ENCODE peak calls at places on chromosomes 6 and 20, in eight cellular contexts. H, A, N, P, J, S, G and Z are unnamed samples.

GRCh38 chr6:113873043-113873667 is 16.0 kb downstream of the MARCKS start:
- DNase-seq in N (peak), J (no peak), A (no peak), S (peak), G (no peak), P (peak), H (no peak), Z (peak)

GRCh38 chr6:34709386-34709785 is 12.8 kb upstream of the ILRUN start:
- DNase-seq in J (peak), H (no peak), S (peak), P (no peak), A (no peak), N (peak), G (no peak), Z (no peak)

GRCh38 chr6:39496951-39497350 is 174.4 kb upstream of the KCNK16 start:
- DNase-seq in N (peak), H (no peak), A (no peak), G (no peak), J (peak), S (peak), P (no peak), Z (peak)

GRCh38 chr20:10318625-10319024 is 100.0 kb downstream of the SNAP25 start:
- DNase-seq in G (no peak), P (no peak), A (no peak), J (no peak), N (no peak), H (no peak), S (no peak), Z (no peak)

GRCh38 chr6:101544286-101544685 is 150.8 kb downstream of the GRIK2 start:
- DNase-seq in N (no peak), G (no peak), A (no peak), P (no peak), J (peak), H (no peak), S (no peak), Z (no peak)

GRCh38 chr20:11717562-11717961 is 200.1 kb upstream of the BTBD3 start:
- DNase-seq in P (no peak), G (no peak), A (no peak), J (no peak), N (no peak), H (no peak), S (no peak), Z (no peak)

GRCh38 chr20:5654557-5654956 is 95.6 kb upstream of the SHLD1 start:
- DNase-seq in S (peak), G (no peak), H (no peak), P (no peak), N (no peak), J (peak), A (no peak), Z (no peak)

GRCh38 chr20:33909331-33909921 is 84.3 kb upstream of the RALY start:
- DNase-seq in J (peak), S (peak), H (no peak), P (no peak), G (no peak), N (peak), A (no peak), Z (no peak)

GRCh38 chr20:51369503-51369902 is 173.0 kb downstream of the NFATC2 start:
- DNase-seq in G (no peak), N (no peak), P (no peak), H (no peak), J (no peak), A (no peak), S (no peak), Z (no peak)

GRCh38 chr20:46058656-46059281 is 29.8 kb downstream of the SLC12A5 start:
- DNase-seq in N (peak), P (peak), H (no peak), A (peak), G (no peak), S (no peak), J (peak), Z (no peak)

GRCh38 chr20:23995905-23996666 is 7.5 kb upstream of the GGTLC1 start:
- DNase-seq in A (no peak), G (peak), J (peak), N (peak), H (peak), S (peak), P (peak), Z (no peak)

GRCh38 chr6:170278743-170279094 is 12.2 kb downstream of the DLL1 start:
- DNase-seq in J (no peak), G (no peak), S (no peak), N (no peak), A (no peak), P (no peak), H (no peak), Z (peak)

GRCh38 chr6:133551847-133552331 is 310.7 kb downstream of the EYA4 start:
- DNase-seq in J (peak), N (peak), A (no peak), H (no peak), S (peak), P (no peak), G (no peak), Z (peak)

GRCh38 chr6:162478191-162478642 is 249.3 kb downstream of the PRKN start:
- DNase-seq in A (no peak), J (no peak), P (no peak), H (no peak), N (no peak), S (no peak), G (no peak), Z (no peak)

GRCh38 chr6:27478706-27479318 is 5.9 kb upstream of the ZNF184 start:
- DNase-seq in H (peak), S (peak), P (peak), J (peak), N (peak), A (peak), G (peak), Z (peak)

GRCh38 chr6:53544050-53544499 is 826 bp downstream of the GCLC start:
- DNase-seq in N (no peak), J (peak), P (no peak), A (no peak), G (no peak), H (no peak), S (no peak), Z (no peak)

GRCh38 chr20:9360427-9360826 is 154.0 kb upstream of the LAMP5 start:
- DNase-seq in H (no peak), P (no peak), G (no peak), N (no peak), S (peak), J (no peak), A (no peak), Z (no peak)

GRCh38 chr6:158330016-158330415 is 17.8 kb downstream of the TULP4 start:
- DNase-seq in N (no peak), H (no peak), S (no peak), P (no peak), A (no peak), J (no peak), G (no peak), Z (no peak)

GRCh38 chr6:118371955-118372354 is 176.1 kb upstream of the PLN start:
- DNase-seq in N (no peak), J (peak), P (no peak), G (no peak), A (no peak), S (no peak), H (no peak), Z (no peak)

GRCh38 chr6:68572525-68572924 is 62.6 kb upstream of the ADGRB3 start:
- DNase-seq in H (no peak), N (peak), J (no peak), G (no peak), A (peak), S (no peak), P (no peak), Z (no peak)

GRCh38 chr20:35828434-35828833 is 56.6 kb downstream of the PHF20 start:
- DNase-seq in A (no peak), N (peak), S (no peak), H (no peak), P (no peak), G (no peak), J (peak), Z (no peak)

GRCh38 chr6:79694623-79695311 is 63.6 kb downstream of the SH3BGRL2 start:
- DNase-seq in A (peak), N (no peak), S (no peak), J (no peak), H (no peak), G (no peak), P (no peak), Z (no peak)

GRCh38 chr6:52598123-52598823 is 21.4 kb upstream of the TRAM2 start:
- DNase-seq in H (no peak), P (peak), G (no peak), A (peak), N (peak), S (no peak), J (peak), Z (no peak)

GRCh38 chr20:25364180-25364788 is 26.4 kb downstream of the ABHD12 start:
- DNase-seq in N (peak), P (no peak), S (no peak), A (no peak), J (peak), G (no peak), H (no peak), Z (no peak)

GRCh38 chr20:31678389-31679356 is 41.0 kb downstream of the COX4I2 start:
- DNase-seq in P (no peak), N (no peak), J (peak), S (no peak), H (no peak), A (no peak), G (no peak), Z (no peak)

GRCh38 chr6:95574811-95575210 is 2.5 kb upstream of the MANEA start:
- DNase-seq in S (peak), J (peak), N (no peak), A (no peak), P (no peak), G (no peak), H (no peak), Z (no peak)

GRCh38 chr6:138162947-138163569 is 1.3 kb downstream of the ARFGEF3 start:
- DNase-seq in H (no peak), S (no peak), J (no peak), N (no peak), G (no peak), P (no peak), A (no peak), Z (no peak)

GRCh38 chr6:134436281-134436815 is 118.4 kb upstream of the SGK1 start:
- DNase-seq in A (no peak), P (peak), G (peak), J (peak), N (peak), S (peak), H (peak), Z (peak)

GRCh38 chr6:93496548-93496947 is 77.2 kb upstream of the EPHA7 start:
- DNase-seq in N (no peak), G (no peak), P (no peak), S (no peak), H (no peak), A (no peak), J (no peak), Z (no peak)

GRCh38 chr20:34703573-34704176 is 469 bp upstream of the TP53INP2 start:
- DNase-seq in A (peak), H (no peak), N (peak), J (peak), S (no peak), P (peak), G (no peak), Z (peak)

GRCh38 chr6:39048481-39049399 is at the start of gene GLP1R:
- DNase-seq in N (peak), A (peak), H (no peak), S (no peak), G (no peak), J (no peak), P (peak), Z (no peak)

GRCh38 chr20:23889775-23890187 is 10.2 kb upstream of the CST5 start:
- DNase-seq in N (peak), S (peak), J (peak), A (peak), G (peak), H (peak), P (peak), Z (no peak)

GRCh38 chr6:137926207-137926731 is 59.2 kb downstream of the TNFAIP3 start:
- DNase-seq in G (no peak), P (no peak), J (peak), N (no peak), H (no peak), S (peak), A (peak), Z (no peak)

GRCh38 chr6:100210138-100210872 is 216.3 kb upstream of the MCHR2 start:
- DNase-seq in N (no peak), J (no peak), A (no peak), H (no peak), P (no peak), S (no peak), G (no peak), Z (no peak)

GRCh38 chr6:34093854-34094430 is 51.9 kb downstream of the GRM4 start:
- DNase-seq in H (no peak), J (no peak), S (no peak), A (no peak), N (no peak), P (no peak), G (no peak), Z (no peak)

GRCh38 chr20:15060265-15061060 is 723.1 kb upstream of the FLRT3 start:
- DNase-seq in H (no peak), S (no peak), A (no peak), G (no peak), N (no peak), P (no peak), J (no peak), Z (no peak)

GRCh38 chr20:46698788-46699187 is 9.5 kb upstream of the TP53RK start:
- DNase-seq in H (no peak), J (peak), P (no peak), G (no peak), S (no peak), N (no peak), A (no peak), Z (no peak)

GRCh38 chr6:133623065-133623464 is 265.8 kb upstream of the TCF21 start:
- DNase-seq in S (no peak), A (no peak), N (peak), J (peak), H (no peak), P (no peak), G (no peak), Z (no peak)

GRCh38 chr20:48789185-48789668 is 38.6 kb downstream of the PREX1 start:
- DNase-seq in H (no peak), G (no peak), J (no peak), A (no peak), S (no peak), P (no peak), N (no peak), Z (no peak)